ENCODE peak calls at places on chromosomes 1 and 21, in five cellular contexts. M is glomerular endothelial cell, Z is GM23248, L is omental fat pad, R is DMS 273 treated with DMSO at 0.1 percent for 48 hours. K is an unnamed sample.

GRCh38 chr1:100969336-100969735 is 56.2 kb downstream of the DPH5 start:
- DNase-seq in R (no peak), M (no peak), L (no peak), Z (no peak), K (no peak)

GRCh38 chr1:44290250-44291094 is 64.6 kb downstream of the ERI3 start:
- DNase-seq in Z (no peak), M (no peak), R (no peak), L (no peak), K (no peak)

GRCh38 chr1:93846151-93846928 is 32.7 kb downstream of the DNTTIP2 start:
- DNase-seq in Z (peak; percentile 96), M (no peak), L (peak; percentile 63), R (peak; percentile 73), K (peak; percentile 86)

GRCh38 chr1:76830373-76830772 is 36.9 kb upstream of the ST6GALNAC5 start:
- DNase-seq in M (no peak), R (no peak), Z (no peak), L (no peak), K (no peak)

GRCh38 chr1:150561830-150562367 is 12.7 kb downstream of the ADAMTSL4 start:
- DNase-seq in L (no peak), Z (peak; percentile 96), M (no peak), R (peak; percentile 100), K (peak; percentile 89)

GRCh38 chr21:41064325-41064724 is 103.6 kb upstream of the BACE2 start:
- DNase-seq in Z (peak; percentile 27), L (no peak), M (no peak), R (no peak), K (no peak)

GRCh38 chr1:22111620-22112019 is 31.3 kb downstream of the WNT4 start:
- DNase-seq in M (no peak), L (no peak), Z (peak; percentile 72), R (no peak), K (peak; percentile 77)

GRCh38 chr1:77044133-77044849 is 174.9 kb downstream of the PIGK start:
- DNase-seq in M (no peak), Z (peak; percentile 58), L (no peak), R (no peak), K (no peak)

GRCh38 chr21:44907966-44908364 is 12.7 kb downstream of the ITGB2 start:
- DNase-seq in Z (peak; percentile 50), M (no peak), L (peak; percentile 31), R (no peak), K (no peak)

GRCh38 chr1:9655836-9656235 is 4.3 kb downstream of the PIK3CD start:
- DNase-seq in M (no peak), L (no peak), R (no peak), Z (no peak), K (no peak)